ENCODE peak calls at places on chromosomes 11 and 22, in seven cellular contexts. J, X, S, A, B, Z and V are unnamed samples.

GRCh38 chr22:48899523-48900326 is 927.9 kb downstream of the BRD1 start:
- DNase-seq in J (no peak), X (no peak), S (no peak), A (no peak), B (no peak), Z (peak), V (no peak)

GRCh38 chr11:88886796-88887195 is 179.0 kb downstream of the GRM5 start:
- DNase-seq in J (peak), X (peak), S (peak), A (peak), B (no peak), Z (no peak), V (peak)

GRCh38 chr11:16226245-16226644 is 130.1 kb downstream of the SOX6 start:
- DNase-seq in J (peak), X (no peak), S (no peak), A (peak), B (no peak), Z (no peak), V (peak)

GRCh38 chr11:105244157-105244820 is 104.7 kb upstream of the CARD18 start:
- DNase-seq in J (peak), X (no peak), S (no peak), A (peak), B (no peak), Z (no peak), V (peak)

GRCh38 chr11:80987161-80987560 is 1546.3 kb upstream of the TENM4 start:
- DNase-seq in J (no peak), X (no peak), S (no peak), A (no peak), B (no peak), Z (no peak), V (no peak)

GRCh38 chr11:94641167-94641761 is 74.1 kb downstream of the PIWIL4 start:
- DNase-seq in J (no peak), X (no peak), S (no peak), A (no peak), B (no peak), Z (no peak), V (no peak)

GRCh38 chr11:87722756-87723599 is 452.3 kb downstream of the RAB38 start:
- DNase-seq in J (peak), X (no peak), S (peak), A (peak), B (no peak), Z (no peak), V (peak)

GRCh38 chr22:25898707-25899365 is 156.8 kb downstream of the MYO18B start:
- DNase-seq in J (peak), X (no peak), S (peak), A (peak), B (no peak), Z (no peak), V (no peak)

GRCh38 chr11:48022445-48022844 is 42.1 kb downstream of the PTPRJ start:
- DNase-seq in J (no peak), X (no peak), S (peak), A (no peak), B (no peak), Z (no peak), V (no peak)

GRCh38 chr11:1305063-1305495 is 4.4 kb downstream of the TOLLIP start:
- DNase-seq in J (no peak), X (no peak), S (no peak), A (no peak), B (no peak), Z (no peak), V (no peak)

GRCh38 chr22:35154937-35155387 is 89.0 kb downstream of the ISX start:
- DNase-seq in J (peak), X (no peak), S (peak), A (peak), B (no peak), Z (peak), V (peak)

GRCh38 chr11:61083601-61084147 is 18.6 kb upstream of the CD5 start:
- DNase-seq in J (no peak), X (peak), S (no peak), A (no peak), B (peak), Z (no peak), V (no peak)

GRCh38 chr11:73198677-73199076 is 19.4 kb upstream of the P2RY2 start:
- DNase-seq in J (peak), X (no peak), S (no peak), A (no peak), B (no peak), Z (no peak), V (no peak)

GRCh38 chr22:43378011-43378704 is 33.7 kb upstream of the MPPED1 start:
- DNase-seq in J (peak), X (no peak), S (peak), A (no peak), B (no peak), Z (peak), V (no peak)

GRCh38 chr11:116225236-116225635 is 547.6 kb downstream of the BUD13 start:
- DNase-seq in J (no peak), X (no peak), S (no peak), A (no peak), B (no peak), Z (no peak), V (no peak)

GRCh38 chr11:1339066-1339675 is 29.7 kb upstream of the TOLLIP start:
- DNase-seq in J (no peak), X (peak), S (no peak), A (peak), B (no peak), Z (no peak), V (no peak)

GRCh38 chr11:131914299-131914902 is 544.0 kb downstream of the NTM start:
- DNase-seq in J (no peak), X (no peak), S (no peak), A (peak), B (no peak), Z (no peak), V (no peak)

GRCh38 chr11:95512682-95513081 is 276.9 kb downstream of the FAM76B start:
- DNase-seq in J (peak), X (no peak), S (no peak), A (peak), B (no peak), Z (peak), V (peak)

GRCh38 chr11:783581-784015 is 6.3 kb downstream of the CEND1 start:
- DNase-seq in J (peak), X (no peak), S (peak), A (peak), B (no peak), Z (peak), V (peak)

GRCh38 chr11:48002565-48002964 is 22.2 kb downstream of the PTPRJ start:
- DNase-seq in J (no peak), X (no peak), S (no peak), A (no peak), B (no peak), Z (no peak), V (no peak)

GRCh38 chr11:67731583-67731982 is 57.2 kb upstream of the ALDH3B2 start:
- DNase-seq in J (no peak), X (no peak), S (no peak), A (no peak), B (no peak), Z (no peak), V (no peak)

GRCh38 chr11:117808768-117809167 is 11.8 kb upstream of the DSCAML1 start:
- DNase-seq in J (no peak), X (no peak), S (no peak), A (no peak), B (no peak), Z (no peak), V (no peak)

GRCh38 chr11:116657842-116658825 is 114.7 kb downstream of the BUD13 start:
- DNase-seq in J (peak), X (no peak), S (no peak), A (no peak), B (no peak), Z (no peak), V (no peak)

GRCh38 chr11:8032576-8033311 is 45.6 kb downstream of the EIF3F start:
- DNase-seq in J (no peak), X (peak), S (no peak), A (no peak), B (no peak), Z (no peak), V (no peak)

GRCh38 chr11:103730151-103730940 is 306.1 kb upstream of the DDI1 start:
- DNase-seq in J (no peak), X (no peak), S (no peak), A (peak), B (no peak), Z (no peak), V (no peak)

GRCh38 chr11:14819596-14819995 is 72.4 kb downstream of the CYP2R1 start:
- DNase-seq in J (no peak), X (no peak), S (no peak), A (no peak), B (no peak), Z (no peak), V (peak)